ENCODE peak calls at places on chromosomes 2 and 18, in eight cellular contexts. Z is IMR-90; N is tibial nerve; L is effector memory CD4-positive, alpha-beta T cell; E is aorta; T is cardiac fibroblast; R is astrocyte of the spinal cord; O is ovary. V is an unnamed sample.

GRCh38 chr2:157898591-157898996 is 22.5 kb upstream of the ACVR1 start:
- DNase-seq in Z (peak), N (no peak), L (peak), E (no peak), T (peak), R (peak), O (peak), V (peak)

GRCh38 chr2:221610249-221610648 is 38.1 kb upstream of the EPHA4 start:
- DNase-seq in Z (no peak), N (no peak), L (no peak), E (no peak), T (no peak), R (no peak), O (no peak), V (no peak)

GRCh38 chr18:40417501-40417900 is 1537.5 kb upstream of the PIK3C3 start:
- DNase-seq in Z (no peak), N (no peak), L (no peak), E (no peak), T (no peak), R (no peak), O (no peak), V (no peak)

GRCh38 chr2:70443078-70443465 is 110.6 kb downstream of the TGFA start:
- DNase-seq in Z (no peak), N (no peak), L (no peak), E (no peak), T (no peak), R (no peak), O (no peak), V (no peak)

GRCh38 chr2:111121028-111121872 is 536 bp downstream of the BCL2L11 start:
- DNase-seq in Z (no peak), N (peak), L (peak), E (peak), T (peak), R (peak), O (peak), V (peak)

GRCh38 chr18:25862881-25863600 is 227.4 kb downstream of the SS18 start:
- DNase-seq in Z (no peak), N (no peak), L (no peak), E (no peak), T (no peak), R (no peak), O (no peak), V (peak)

GRCh38 chr18:40874233-40874632 is 1080.8 kb upstream of the PIK3C3 start:
- DNase-seq in Z (peak), N (no peak), L (no peak), E (no peak), T (peak), R (peak), O (no peak), V (no peak)

GRCh38 chr2:129112181-129112580 is 793.5 kb upstream of the HS6ST1 start:
- DNase-seq in Z (no peak), N (no peak), L (no peak), E (no peak), T (no peak), R (no peak), O (no peak), V (no peak)

GRCh38 chr18:12309683-12310198 is 1.7 kb downstream of the TUBB6 start:
- DNase-seq in Z (no peak), N (no peak), L (no peak), E (no peak), T (peak), R (no peak), O (no peak), V (no peak)
- H3K4me3 ChIP-seq in Z (peak), N (peak), L (no peak), E (no peak), T (peak), R (peak), O (peak), V (peak)

DNA sequence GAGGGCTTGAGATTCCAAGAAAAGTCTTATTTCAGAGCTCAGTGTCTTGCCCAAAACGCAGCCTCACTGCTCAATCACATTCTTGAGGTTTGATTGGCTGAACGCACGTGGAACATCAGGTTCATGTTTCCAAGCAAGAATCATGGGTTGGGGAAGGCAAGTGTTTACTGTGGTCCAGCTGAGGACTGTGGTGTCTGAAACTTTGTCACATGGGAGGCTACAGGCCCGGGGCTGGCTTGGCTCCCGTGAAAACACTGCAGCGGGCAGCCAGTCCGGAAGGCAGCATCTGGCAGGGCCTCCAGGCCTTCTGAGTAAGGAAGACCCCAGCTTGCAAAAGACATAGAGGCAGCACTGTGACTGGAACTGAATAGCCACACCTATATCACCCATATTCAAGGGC is 84.7 kb downstream of the POLR1A start:
- DNase-seq in Z (peak), N (no peak), L (no peak), E (peak), T (peak), R (peak), O (no peak), V (no peak)
- H3K4me3 ChIP-seq in Z (no peak), N (no peak), L (no peak), E (no peak), T (no peak), R (no peak), O (no peak), V (no peak)

GRCh38 chr2:108267117-108267516 is 21.6 kb upstream of the SULT1C2 start:
- DNase-seq in Z (peak), N (peak), L (no peak), E (peak), T (peak), R (peak), O (no peak), V (peak)

GRCh38 chr2:108270346-108270745 is 18.3 kb upstream of the SULT1C2 start:
- DNase-seq in Z (no peak), N (no peak), L (no peak), E (no peak), T (no peak), R (no peak), O (no peak), V (no peak)

GRCh38 chr2:108268001-108268400 is 20.7 kb upstream of the SULT1C2 start:
- DNase-seq in Z (peak), N (no peak), L (no peak), E (no peak), T (peak), R (peak), O (no peak), V (peak)

GRCh38 chr2:108270768-108271506 is 17.8 kb upstream of the SULT1C2 start:
- DNase-seq in Z (no peak), N (no peak), L (no peak), E (no peak), T (no peak), R (no peak), O (no peak), V (no peak)

GRCh38 chr2:108271691-108272253 is 16.9 kb upstream of the SULT1C2 start:
- DNase-seq in Z (peak), N (peak), L (no peak), E (no peak), T (peak), R (peak), O (no peak), V (no peak)
- H3K4me3 ChIP-seq in Z (peak), N (peak), L (no peak), E (no peak), T (peak), R (no peak), O (no peak), V (no peak)

GRCh38 chr2:239441261-239441701 is 40.5 kb upstream of the HDAC4 start:
- DNase-seq in Z (no peak), N (no peak), L (no peak), E (no peak), T (no peak), R (peak), O (no peak), V (no peak)
- H3K4me3 ChIP-seq in Z (no peak), N (peak), L (no peak), E (no peak), T (no peak), R (peak), O (no peak), V (no peak)

GRCh38 chr2:237702439-237703397 is 75.3 kb downstream of the LRRFIP1 start:
- DNase-seq in Z (peak), N (no peak), L (no peak), E (peak), T (peak), R (peak), O (peak), V (peak)
- H3K4me3 ChIP-seq in Z (no peak), N (peak), L (peak), E (no peak), T (peak), R (no peak), O (no peak), V (peak)

DNA sequence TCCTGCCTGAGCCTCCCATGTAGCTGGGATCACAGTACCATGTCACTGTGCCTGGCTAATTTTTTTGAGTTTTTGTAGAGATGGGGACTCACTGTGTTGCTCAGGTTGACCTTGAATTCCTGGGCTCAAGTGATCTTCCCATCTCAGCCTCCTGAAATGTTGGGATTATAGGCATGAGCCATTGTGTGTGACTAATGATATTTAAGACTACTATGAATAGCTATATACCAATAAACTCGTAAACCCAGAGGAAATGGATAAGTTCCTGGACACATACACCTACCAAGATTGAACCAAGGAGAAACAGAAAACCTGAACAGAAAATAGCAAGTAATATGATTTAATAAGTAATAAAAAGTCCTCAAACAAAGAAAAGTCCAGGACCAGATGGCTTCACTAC is 68.0 kb downstream of the TBR1 start:
- DNase-seq in Z (no peak), N (no peak), L (no peak), E (no peak), T (no peak), R (no peak), O (no peak), V (no peak)
- H3K4me3 ChIP-seq in Z (no peak), N (no peak), L (no peak), E (no peak), T (no peak), R (no peak), O (no peak), V (no peak)

DNA sequence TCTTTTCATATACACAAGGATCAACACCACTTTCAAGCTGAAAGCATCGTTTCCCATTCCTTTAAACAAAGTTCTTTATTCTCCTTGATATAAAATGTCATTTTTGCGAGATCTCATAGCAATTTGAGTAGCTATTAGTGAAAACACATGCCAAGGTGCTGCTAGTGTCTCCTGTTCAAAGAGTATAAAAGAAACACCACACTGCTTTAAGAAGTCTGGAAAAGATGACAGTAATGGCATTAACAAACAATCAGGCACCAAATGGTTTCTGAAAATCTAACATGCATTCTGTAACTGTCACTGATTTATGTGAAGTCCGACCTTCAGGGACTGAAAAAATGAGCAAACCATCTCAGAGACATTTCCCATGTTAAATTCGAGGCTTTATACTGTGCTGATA is 2.4 kb downstream of the CCBE1 start:
- DNase-seq in Z (no peak), N (no peak), L (no peak), E (no peak), T (no peak), R (no peak), O (no peak), V (no peak)
- H3K4me3 ChIP-seq in Z (no peak), N (no peak), L (no peak), E (no peak), T (peak), R (no peak), O (no peak), V (peak)

GRCh38 chr2:207759890-207760289 is 9.8 kb downstream of the FZD5 start:
- DNase-seq in Z (no peak), N (no peak), L (no peak), E (no peak), T (no peak), R (no peak), O (no peak), V (no peak)

GRCh38 chr2:207762146-207762545 is 7.6 kb downstream of the FZD5 start:
- DNase-seq in Z (peak), N (no peak), L (no peak), E (no peak), T (peak), R (no peak), O (no peak), V (no peak)

GRCh38 chr2:207760453-207760852 is 9.3 kb downstream of the FZD5 start:
- DNase-seq in Z (no peak), N (no peak), L (no peak), E (no peak), T (no peak), R (no peak), O (no peak), V (no peak)

GRCh38 chr2:207754498-207755383 is 15.0 kb downstream of the FZD5 start:
- DNase-seq in Z (no peak), N (no peak), L (no peak), E (no peak), T (no peak), R (no peak), O (no peak), V (no peak)

DNA sequence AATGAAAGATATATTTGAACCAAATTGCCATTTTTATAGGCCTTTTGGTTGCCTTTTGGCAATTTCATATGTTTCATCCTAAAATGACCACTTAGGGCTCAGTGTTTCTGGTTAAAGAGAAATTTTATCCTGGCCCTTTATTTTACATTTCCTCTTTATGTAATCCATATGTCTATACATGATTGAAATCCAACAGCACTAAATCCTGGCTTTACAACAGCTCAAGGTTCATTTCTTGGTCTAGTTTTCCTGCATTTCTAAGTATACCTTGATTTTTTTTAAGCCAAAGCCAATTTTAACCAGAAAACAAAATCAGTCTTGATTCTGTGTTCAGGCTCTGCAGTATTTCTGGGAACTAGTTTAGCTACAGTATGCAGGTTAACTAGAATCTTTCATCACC is 11.7 kb downstream of the FZD5 start:
- DNase-seq in Z (no peak), N (no peak), L (no peak), E (no peak), T (no peak), R (no peak), O (no peak), V (no peak)
- H3K4me3 ChIP-seq in Z (no peak), N (no peak), L (no peak), E (no peak), T (no peak), R (no peak), O (no peak), V (no peak)

DNA sequence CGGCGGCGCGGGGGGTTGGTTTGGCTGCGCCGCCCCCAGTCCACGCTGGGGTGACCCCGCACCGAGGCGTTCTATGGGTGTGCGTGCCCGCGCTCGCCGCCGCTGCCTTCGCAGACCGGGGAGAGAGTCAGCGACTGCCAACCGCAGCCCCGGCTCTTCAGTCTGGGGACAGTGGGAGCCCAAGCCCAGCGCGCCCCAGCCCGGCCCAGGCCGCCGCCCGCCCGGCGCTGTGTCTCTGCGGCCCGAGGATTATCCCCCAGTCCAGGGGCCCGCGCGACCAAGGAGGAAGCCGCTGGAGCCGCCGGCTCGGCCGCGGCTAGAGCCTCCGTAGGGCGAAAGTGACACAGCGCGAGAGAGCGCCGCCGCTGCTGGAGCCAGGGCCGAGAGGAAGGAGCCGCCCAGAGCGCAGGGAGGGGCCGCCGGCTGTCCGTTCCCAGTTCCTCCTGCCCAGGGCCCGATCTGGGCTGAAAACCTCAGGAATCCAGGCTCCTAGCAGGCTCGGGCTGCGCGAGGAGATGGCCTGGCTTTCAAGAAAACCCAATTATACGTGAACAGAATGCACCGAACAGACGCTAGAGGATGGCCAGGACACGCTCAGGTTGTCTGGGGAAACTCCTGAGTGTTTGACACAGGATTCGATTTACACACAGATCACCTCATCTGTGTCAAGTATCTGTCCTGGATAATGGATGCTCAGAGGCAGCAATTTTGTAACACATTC is 2.4 kb downstream of the CTIF start:
- DNase-seq in Z (peak), N (peak), L (no peak), E (peak), T (peak), R (peak), O (no peak), V (peak)
- H3K4me3 ChIP-seq in Z (peak), N (peak), L (peak), E (peak), T (peak), R (peak), O (peak), V (peak)